ENCODE peak calls at places on chromosome 7, in six cellular contexts. D is HTR-8/SVneo, Y is heart right ventricle, A is GM23248, N is hepatocyte, R is kidney tubule cell. F is an unnamed sample.

GRCh38 chr7:130430841-130431713 is 9.7 kb downstream of the CEP41 start:
- DNase-seq in D (no peak), Y (peak; percentile 52), A (peak; percentile 87), N (peak; percentile 32), R (peak; percentile 2), F (peak; percentile 14)

GRCh38 chr7:140625908-140626868 is 14.4 kb downstream of the DENND2A start:
- DNase-seq in D (peak; percentile 90), Y (peak; percentile 94), A (peak; percentile 88), N (peak; percentile 86), R (peak; percentile 99), F (peak; percentile 90)

GRCh38 chr7:158999496-158999895 is 143.1 kb downstream of the DYNC2I1 start:
- DNase-seq in D (no peak), Y (no peak), A (no peak), N (no peak), R (no peak), F (no peak)

GRCh38 chr7:128121731-128122576 is 90.7 kb upstream of the LRRC4 start:
- DNase-seq in D (no peak), Y (peak; percentile 36), A (peak; percentile 62), N (no peak), R (peak; percentile 75), F (no peak)

GRCh38 chr7:116465125-116465524 is 34.4 kb upstream of the CAV2 start:
- DNase-seq in D (no peak), Y (no peak), A (no peak), N (no peak), R (no peak), F (no peak)

GRCh38 chr7:135929692-135930091 is 47.5 kb downstream of the MTPN start:
- DNase-seq in D (no peak), Y (no peak), A (no peak), N (no peak), R (peak; percentile 43), F (no peak)

GRCh38 chr7:99386584-99387238 is 12.2 kb downstream of the ARPC1B start:
- DNase-seq in D (no peak), Y (no peak), A (peak; percentile 59), N (no peak), R (peak; percentile 44), F (no peak)

GRCh38 chr7:140035400-140036223 is 27.1 kb downstream of the PARP12 start:
- DNase-seq in D (no peak), Y (no peak), A (peak; percentile 91), N (no peak), R (peak; percentile 66), F (peak; percentile 70)

GRCh38 chr7:94510582-94511456 is 1.2 kb downstream of the CASD1 start:
- DNase-seq in D (peak; percentile 13), Y (peak; percentile 15), A (peak; percentile 62), N (peak; percentile 40), R (peak; percentile 44), F (peak; percentile 20)

GRCh38 chr7:2299131-2299829 is 15.0 kb downstream of the SNX8 start:
- DNase-seq in D (no peak), Y (peak; percentile 54), A (peak; percentile 92), N (no peak), R (no peak), F (no peak)

GRCh38 chr7:32957326-32958045 is at the start of gene FKBP9:
- DNase-seq in D (peak; percentile 86), Y (peak; percentile 84), A (peak; percentile 95), N (peak; percentile 94), R (peak; percentile 91), F (peak; percentile 79)

GRCh38 chr7:141575654-141576448 is 24.6 kb downstream of the AGK start:
- DNase-seq in D (no peak), Y (no peak), A (peak; percentile 41), N (no peak), R (no peak), F (no peak)

GRCh38 chr7:55120501-55121198 is 101.8 kb downstream of the EGFR start:
- DNase-seq in D (no peak), Y (no peak), A (peak; percentile 80), N (peak; percentile 65), R (peak; percentile 41), F (peak; percentile 87)

GRCh38 chr7:26233902-26234511 is 32.5 kb downstream of the CBX3 start:
- DNase-seq in D (no peak), Y (no peak), A (no peak), N (no peak), R (no peak), F (no peak)

F was measured in mammary epithelial cell.